ENCODE peak calls at places on chromosomes 2 and 18, in nine cellular contexts. N, P, W, L, O, G, A, Y and K are unnamed samples.
A peak's percentile ranks its signal among the peaks of the same experiment; 100 is the strongest.

GRCh38 chr2:164831887-164832286 is 9.7 kb downstream of the COBLL1 start:
- DNase-seq in O (no peak), L (no peak), W (no peak), G (no peak), Y (no peak), A (no peak), P (no peak), N (no peak), K (no peak)

GRCh38 chr18:45122510-45122909 is 441.8 kb downstream of the SETBP1 start:
- DNase-seq in N (no peak), W (no peak), L (no peak), A (no peak), P (no peak), Y (no peak), G (peak; percentile 36), O (no peak), K (no peak)

GRCh38 chr2:215579809-215580208 is 143.9 kb upstream of the FN1 start:
- DNase-seq in G (peak; percentile 89), O (no peak), L (peak; percentile 83), N (peak; percentile 27), W (no peak), P (no peak), A (peak; percentile 69), Y (no peak), K (peak; percentile 42)

GRCh38 chr2:222730346-222731065 is 59.0 kb downstream of the MOGAT1 start:
- DNase-seq in A (no peak), P (no peak), W (no peak), G (no peak), O (no peak), Y (no peak), N (no peak), L (no peak), K (no peak)

GRCh38 chr2:113212245-113213060 is 38.7 kb downstream of the PSD4 start:
- DNase-seq in Y (no peak), G (no peak), O (no peak), N (no peak), P (no peak), W (no peak), L (no peak), A (no peak), K (peak; percentile 37)

GRCh38 chr2:120436885-120437603 is 91.1 kb downstream of the INHBB start:
- DNase-seq in G (peak; percentile 51), P (no peak), L (no peak), W (no peak), O (peak; percentile 50), N (no peak), Y (peak; percentile 29), A (no peak), K (no peak)

GRCh38 chr18:9177466-9177865 is 40.9 kb downstream of the ANKRD12 start:
- DNase-seq in A (no peak), W (no peak), Y (no peak), O (no peak), P (no peak), L (no peak), N (no peak), G (no peak), K (no peak)

GRCh38 chr2:233473878-233474277 is 92.7 kb downstream of the USP40 start:
- DNase-seq in P (no peak), O (no peak), L (no peak), N (no peak), A (no peak), G (no peak), W (no peak), Y (no peak), K (no peak)

GRCh38 chr2:113769555-113769954 is 13.1 kb upstream of the SLC35F5 start:
- DNase-seq in A (no peak), Y (no peak), W (no peak), P (no peak), L (no peak), O (no peak), N (no peak), G (no peak), K (no peak)

GRCh38 chr2:234494361-234495075 is 2.4 kb downstream of the ARL4C start:
- DNase-seq in A (no peak), L (peak; percentile 81), N (no peak), O (no peak), Y (no peak), G (peak; percentile 36), W (peak; percentile 61), P (peak; percentile 85), K (no peak)

GRCh38 chr2:234496835-234497591 is at the start of gene ARL4C:
- DNase-seq in O (no peak), N (peak; percentile 37), W (peak; percentile 75), A (no peak), G (peak; percentile 89), Y (peak; percentile 92), P (peak; percentile 60), L (peak; percentile 46), K (peak; percentile 43)

GRCh38 chr2:234496442-234496834 is 443 bp downstream of the ARL4C start:
- DNase-seq in N (peak; percentile 17), P (peak; percentile 42), W (no peak), A (no peak), L (peak; percentile 41), Y (peak; percentile 91), G (no peak), O (no peak), K (no peak)

GRCh38 chr2:234495076-234495800 is 1.6 kb downstream of the ARL4C start:
- DNase-seq in O (no peak), A (no peak), P (no peak), G (peak; percentile 45), N (no peak), W (peak; percentile 42), Y (peak; percentile 80), L (peak; percentile 18), K (no peak)

DNA sequence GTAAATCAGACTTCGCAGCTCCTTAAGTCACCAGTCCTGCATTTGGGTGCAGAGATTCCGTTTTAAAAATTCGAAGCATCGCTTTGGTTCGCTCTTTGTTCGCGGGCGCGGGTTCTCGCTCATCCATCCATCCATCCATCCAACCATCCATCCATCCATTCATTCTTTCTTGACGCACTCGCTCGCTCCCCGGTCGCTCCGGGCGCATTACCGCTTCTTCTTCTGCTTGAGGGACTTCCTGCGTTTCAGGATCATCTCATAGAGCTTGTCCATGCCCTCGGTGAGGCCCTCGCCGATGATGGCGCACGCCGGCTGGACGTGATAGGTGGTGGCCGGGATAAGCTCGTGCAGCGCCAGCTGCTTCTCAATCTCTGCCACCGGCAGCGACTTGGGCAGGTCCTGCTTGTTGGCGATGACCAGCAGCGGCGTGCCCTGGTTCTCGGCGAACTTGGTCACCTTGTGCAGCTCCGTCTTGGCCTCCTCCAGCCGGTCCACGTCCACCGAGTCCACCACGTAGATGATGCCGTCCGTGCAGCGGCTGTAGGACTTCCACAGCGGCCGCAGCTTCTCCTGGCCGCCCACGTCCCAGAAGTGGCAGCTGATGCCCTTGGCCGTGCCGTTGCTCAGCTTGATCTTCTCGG is 960 bp downstream of the ARL4C start:
- DNase-seq in P (no peak), W (no peak), O (no peak), N (no peak), G (peak; percentile 57), L (peak; percentile 20), A (no peak), Y (peak; percentile 88), K (no peak)
- H3K4me3 ChIP-seq in P (peak overlapping the region; percentile 61), W (peak overlapping the region; percentile 75), O (peak overlapping the region; percentile 34), N (peak overlapping the region; percentile 87), G (peak overlapping the region; percentile 82), L (peak overlapping the region; percentile 91), A (peak overlapping the region; percentile 51), Y (peak overlapping the region; percentile 73), K (peak overlapping the region; percentile 50)

GRCh38 chr2:73983322-73984202 is 1.1 kb upstream of the TET3 start:
- DNase-seq in W (no peak), P (no peak), Y (peak; percentile 84), N (no peak), L (no peak), A (no peak), O (peak; percentile 88), G (no peak), K (no peak)

GRCh38 chr2:73980566-73980965 is 4.1 kb upstream of the TET3 start:
- DNase-seq in N (no peak), W (no peak), A (no peak), G (no peak), O (no peak), P (no peak), Y (no peak), L (no peak), K (no peak)

GRCh38 chr2:73981081-73981968 is 3.4 kb upstream of the TET3 start:
- DNase-seq in N (no peak), P (peak; percentile 69), Y (peak; percentile 87), W (no peak), A (no peak), O (peak; percentile 22), L (no peak), G (peak; percentile 67), K (no peak)

GRCh38 chr2:73984203-73984921 is at the start of gene TET3:
- DNase-seq in G (peak; percentile 57), P (peak; percentile 26), A (no peak), N (no peak), O (no peak), Y (peak; percentile 95), L (no peak), W (peak; percentile 72), K (no peak)

DNA sequence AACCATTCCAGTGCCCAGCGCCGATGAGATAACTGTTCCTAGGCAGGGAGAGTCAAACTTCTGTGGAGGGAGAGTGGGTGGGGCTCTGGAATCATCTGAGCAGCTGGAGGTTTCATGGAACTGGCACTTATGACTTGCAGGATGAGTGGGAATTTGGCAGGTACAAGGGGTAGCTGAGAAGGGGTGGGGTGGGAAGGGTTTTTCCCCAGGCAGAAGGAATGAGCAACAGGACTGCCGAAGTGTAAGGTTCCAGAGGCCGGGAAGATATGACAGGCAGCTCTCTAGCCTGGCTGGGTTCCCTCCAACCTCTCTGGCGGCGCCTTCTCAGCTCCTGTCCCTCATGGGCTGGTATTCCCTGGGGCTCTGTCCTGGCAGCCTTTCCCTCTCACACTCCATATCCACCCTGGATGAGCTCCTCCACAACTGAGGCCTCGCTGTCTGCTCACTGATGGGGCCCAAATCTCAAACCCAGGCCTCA is 2.5 kb upstream of the TET3 start:
- DNase-seq in A (no peak), L (peak; percentile 45), P (no peak), G (peak; percentile 88), N (no peak), O (no peak), W (no peak), Y (no peak), K (peak; percentile 42)
- H3K27me3 ChIP-seq in A (no peaks in the 10 kb centered on the region), L (peaks cover 8% of the 10 kb centered on the region), P (no peaks in the 10 kb centered on the region), G (no peaks in the 10 kb centered on the region), N (peaks cover 12% of the 10 kb centered on the region), O (no peaks in the 10 kb centered on the region), W (no peaks in the 10 kb centered on the region), Y (no peaks in the 10 kb centered on the region), K (no peaks in the 10 kb centered on the region)

DNA sequence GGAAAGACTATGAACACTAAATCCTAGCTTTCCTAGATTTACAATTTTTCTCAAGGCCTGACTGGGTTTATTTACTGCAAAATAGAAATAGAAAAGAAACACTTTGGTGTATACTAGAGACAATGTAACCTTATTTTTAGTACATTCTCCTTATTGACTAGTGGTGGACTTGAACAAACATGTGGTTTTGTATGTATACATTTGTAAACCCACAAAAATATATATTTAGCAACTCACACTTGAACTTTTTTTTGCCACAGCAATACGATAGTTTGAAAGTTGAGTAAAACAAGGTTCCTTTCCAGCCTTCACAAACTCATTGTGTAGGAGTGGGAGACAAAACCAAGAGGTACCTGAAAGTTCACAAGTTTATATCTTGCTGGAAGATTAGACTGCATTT is 1633.4 kb upstream of the LRRTM1 start:
- DNase-seq in G (no peak), A (no peak), P (no peak), Y (no peak), N (no peak), W (no peak), L (no peak), O (no peak), K (no peak)
- H3K4me3 ChIP-seq in G (no peak overlapping the region), A (no peak overlapping the region), P (no peak overlapping the region), Y (no peak overlapping the region), N (no peak overlapping the region), W (no peak overlapping the region), L (no peak overlapping the region), O (no peak overlapping the region), K (no peak overlapping the region)

GRCh38 chr2:72130671-72131360 is 16.8 kb downstream of the CYP26B1 start:
- DNase-seq in N (no peak), L (no peak), A (no peak), O (no peak), Y (no peak), P (no peak), G (no peak), W (no peak), K (no peak)
- H3K27me3 ChIP-seq in N (no peaks in the 10 kb centered on the region), L (peaks cover 4% of the 10 kb centered on the region), A (peaks cover 2% of the 10 kb centered on the region), O (no peaks in the 10 kb centered on the region), Y (no peaks in the 10 kb centered on the region), P (no peaks in the 10 kb centered on the region), G (no peaks in the 10 kb centered on the region), W (no peaks in the 10 kb centered on the region), K (no peaks in the 10 kb centered on the region)